ENCODE peak calls at places on chromosomes 16 and 17, in seven cellular contexts. N is AG09309, O is AG04449, T is RWPE1, U is tibial artery, Y is AG10803, J is HFF-Myc. H is an unnamed sample.

GRCh38 chr16:9099131-9099625 is 7.7 kb downstream of the HAPSTR1 start:
- DNase-seq in N (no peak), T (peak), Y (peak), U (no peak), O (no peak), J (no peak), H (no peak)

GRCh38 chr16:49464877-49465504 is 91.4 kb downstream of the C16orf78 start:
- DNase-seq in J (no peak), Y (no peak), O (no peak), T (no peak), N (no peak), U (no peak), H (no peak)

GRCh38 chr17:77460514-77461046 is 319.8 kb downstream of the SEC14L1 start:
- DNase-seq in Y (no peak), T (no peak), U (no peak), N (no peak), O (no peak), J (no peak), H (no peak)

GRCh38 chr17:76538941-76539340 is 903 bp upstream of the PRCD start:
- DNase-seq in U (no peak), N (no peak), O (no peak), J (no peak), T (no peak), Y (no peak), H (no peak)

GRCh38 chr16:49649013-49649785 is 206.7 kb downstream of the ZNF423 start:
- DNase-seq in U (no peak), O (no peak), N (no peak), T (peak), Y (no peak), J (no peak), H (no peak)

GRCh38 chr16:8620535-8620934 is 963 bp upstream of the METTL22 start:
- DNase-seq in Y (no peak), U (no peak), J (no peak), N (no peak), O (no peak), T (peak), H (no peak)

GRCh38 chr17:5786510-5786875 is 202.2 kb upstream of the NLRP1 start:
- DNase-seq in T (no peak), O (no peak), J (no peak), U (no peak), Y (no peak), N (no peak), H (no peak)

GRCh38 chr16:23491490-23492391 is 18.6 kb downstream of the GGA2 start:
- DNase-seq in Y (peak), N (no peak), T (peak), J (no peak), O (no peak), U (no peak), H (no peak)

GRCh38 chr17:79919164-79919585 is 79.9 kb upstream of the CBX4 start:
- DNase-seq in O (no peak), Y (peak), U (peak), J (no peak), T (peak), N (no peak), H (peak)

GRCh38 chr17:19763416-19763815 is 15.3 kb upstream of the ALDH3A1 start:
- DNase-seq in T (no peak), J (no peak), N (no peak), U (no peak), O (no peak), Y (no peak), H (no peak)

GRCh38 chr17:1203111-1203966 is 23.6 kb upstream of the ABR start:
- DNase-seq in T (peak), O (no peak), U (peak), N (no peak), Y (peak), J (no peak), H (no peak)

GRCh38 chr17:73943416-73943770 is 260.1 kb upstream of the RPL38 start:
- DNase-seq in N (no peak), T (no peak), Y (no peak), U (no peak), J (no peak), O (no peak), H (no peak)

GRCh38 chr17:76789235-76789788 is 51.4 kb downstream of the MFSD11 start:
- DNase-seq in T (no peak), O (no peak), Y (no peak), N (no peak), U (no peak), J (no peak), H (no peak)

GRCh38 chr17:35879748-35880654 is at the start of gene CCL5:
- DNase-seq in O (no peak), N (no peak), Y (no peak), T (peak), U (no peak), J (no peak), H (no peak)

GRCh38 chr16:45454-45853 is 8.0 kb downstream of the POLR3K start:
- DNase-seq in J (no peak), N (no peak), T (no peak), U (no peak), Y (no peak), O (no peak), H (no peak)

GRCh38 chr17:78780852-78781338 is 1.2 kb downstream of the CYTH1 start:
- DNase-seq in T (no peak), Y (no peak), J (no peak), N (no peak), O (no peak), U (no peak), H (no peak)

GRCh38 chr16:50478021-50478772 is 70.0 kb upstream of the NKD1 start:
- DNase-seq in T (no peak), N (no peak), Y (no peak), J (no peak), O (no peak), U (no peak), H (no peak)

GRCh38 chr17:62704381-62704971 is 77.0 kb downstream of the MRC2 start:
- DNase-seq in U (no peak), T (peak), Y (peak), J (no peak), O (no peak), N (no peak), H (no peak)

GRCh38 chr17:70905796-70906195 is 736.5 kb downstream of the KCNJ2 start:
- DNase-seq in O (peak), T (peak), U (peak), N (peak), J (peak), Y (peak), H (peak)

GRCh38 chr16:15988268-15989013 is 39.0 kb downstream of the ABCC1 start:
- DNase-seq in T (no peak), U (no peak), Y (no peak), J (no peak), O (no peak), N (no peak), H (no peak)

GRCh38 chr16:58832496-58832895 is 98.4 kb upstream of the GOT2 start:
- DNase-seq in O (no peak), T (no peak), J (no peak), N (no peak), Y (no peak), U (no peak), H (no peak)

GRCh38 chr17:75720656-75721462 is at the start of gene ITGB4:
- DNase-seq in Y (no peak), J (no peak), T (peak), N (no peak), O (no peak), U (no peak), H (peak)

DNA sequence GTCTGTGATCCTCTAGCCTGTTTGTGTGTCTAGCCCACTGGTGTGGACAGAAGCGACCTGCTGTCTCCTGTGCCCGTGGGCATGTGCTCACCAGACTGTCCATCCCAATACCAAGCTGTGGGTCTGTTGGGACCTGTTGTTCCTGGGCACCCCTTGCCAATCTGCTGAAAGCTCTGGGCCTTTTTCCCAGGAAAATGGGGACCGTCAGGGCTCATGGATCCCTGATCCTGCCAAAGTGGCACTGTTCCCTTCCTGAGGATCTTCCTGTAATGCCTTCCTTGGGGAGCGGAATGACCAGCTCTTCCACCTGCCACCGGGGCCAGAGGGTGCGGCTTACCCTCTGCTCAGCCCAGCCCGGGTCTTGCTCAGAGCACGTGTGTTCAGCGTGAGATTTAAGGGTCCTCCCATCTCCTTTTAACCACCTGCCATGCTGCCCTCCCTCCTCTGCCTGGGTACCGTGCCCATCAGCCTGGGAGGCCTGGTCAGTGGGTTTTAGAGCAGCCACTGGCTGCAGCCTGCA is 59.3 kb downstream of the BAIAP2 start:
- DNase-seq in Y (no peak), N (no peak), T (no peak), U (no peak), J (no peak), O (no peak), H (no peak)
- TF ChIP-seq CTCF in Y (no peak), N (peak), T (no peak), U (no peak), J (no peak), O (no peak), H (peak)

DNA sequence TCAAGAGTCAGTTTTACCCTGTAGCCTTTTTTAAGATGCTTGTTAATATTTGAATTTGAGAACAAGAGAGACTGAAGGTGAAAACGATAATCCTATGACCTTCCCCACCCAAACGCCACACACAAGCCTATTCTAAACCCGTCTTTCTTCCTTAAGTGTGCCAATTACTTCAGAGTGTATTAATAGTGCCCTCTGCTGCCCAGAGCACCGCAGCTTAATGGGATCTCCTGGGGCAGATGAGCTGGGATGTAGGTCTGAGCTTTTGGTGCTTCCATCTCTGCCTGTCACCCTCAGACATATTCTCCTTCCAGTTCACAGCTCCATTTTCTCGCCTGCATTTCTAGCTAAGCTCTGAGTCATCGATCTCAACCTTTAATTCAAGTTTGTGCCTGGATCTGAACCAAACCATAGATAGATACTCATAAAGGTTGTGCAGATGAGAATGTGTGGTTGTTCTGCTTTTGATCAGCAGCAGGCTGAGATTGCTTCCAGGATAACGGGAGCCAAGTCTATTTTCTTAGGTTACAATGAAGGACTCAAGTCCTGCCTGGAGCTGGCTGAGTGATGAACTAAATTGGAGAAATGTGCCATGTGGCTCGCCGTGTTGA is 46.4 kb upstream of the CDH13 start:
- DNase-seq in J (no peak), T (peak), Y (peak), N (no peak), U (no peak), O (no peak), H (no peak)
- TF ChIP-seq CTCF in J (peak), T (no peak), Y (peak), N (peak), U (peak), O (no peak), H (peak)

GRCh38 chr16:29842732-29843346 is 20.2 kb downstream of the CDIPT start:
- DNase-seq in O (no peak), T (no peak), J (no peak), Y (no peak), N (no peak), U (no peak), H (no peak)
- TF ChIP-seq CTCF in O (no peak), T (no peak), J (no peak), Y (no peak), N (peak), U (no peak), H (no peak)

DNA sequence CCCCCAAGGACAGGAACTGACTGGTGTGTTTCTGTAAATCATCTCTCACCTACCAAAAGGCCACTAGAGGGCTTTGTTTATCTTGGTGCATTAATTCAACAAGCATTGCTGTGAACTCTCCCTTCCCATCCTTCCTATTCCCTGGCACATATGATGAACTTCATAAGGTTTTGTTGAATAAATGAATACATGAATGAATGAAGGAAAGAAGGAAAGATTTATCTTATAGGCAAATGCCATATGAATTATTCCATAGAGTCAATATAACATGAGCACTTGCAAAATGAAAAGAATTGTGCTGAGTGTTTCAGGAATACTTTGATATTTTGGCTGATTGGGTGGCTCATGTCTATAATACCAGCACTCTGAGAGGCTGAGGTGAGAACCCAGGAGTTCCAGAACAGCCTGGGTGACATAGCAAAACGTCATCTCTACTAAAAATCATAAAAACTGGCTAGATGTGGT is 4.3 kb downstream of the SPDYE4 start:
- DNase-seq in T (peak), U (no peak), J (no peak), N (no peak), O (no peak), Y (peak), H (no peak)
- TF ChIP-seq CTCF in T (no peak), U (peak), J (peak), N (peak), O (peak), Y (peak), H (peak)

DNA sequence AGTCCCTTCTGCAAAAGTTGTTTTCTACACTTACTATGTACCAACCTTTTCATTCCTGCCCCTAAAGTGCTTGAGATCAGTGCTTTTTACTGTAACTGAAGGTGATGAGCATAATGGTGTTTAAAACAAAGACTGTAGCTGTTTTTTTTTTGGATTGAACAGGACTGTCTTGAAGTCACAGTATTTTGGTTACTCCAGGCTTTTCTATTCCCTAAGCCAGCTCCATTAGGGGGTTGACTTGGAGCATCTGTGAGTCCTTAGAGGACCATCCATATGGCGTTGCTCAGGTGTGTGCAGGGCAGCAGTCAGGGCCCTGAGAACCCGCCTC is 29.0 kb upstream of the LGALS9 start:
- DNase-seq in N (no peak), T (no peak), Y (no peak), U (no peak), J (no peak), O (no peak), H (no peak)
- TF ChIP-seq CTCF in N (no peak), T (peak), Y (no peak), U (no peak), J (no peak), O (no peak), H (no peak)

GRCh38 chr17:57404073-57404472 is 147.8 kb downstream of the MSI2 start:
- DNase-seq in Y (no peak), N (no peak), J (no peak), T (no peak), U (no peak), O (no peak), H (no peak)
- TF ChIP-seq CTCF in Y (no peak), N (no peak), J (peak), T (no peak), U (no peak), O (no peak), H (peak)

GRCh38 chr16:69106491-69107291 is 1.2 kb downstream of the HAS3 start:
- DNase-seq in Y (no peak), J (no peak), N (no peak), T (no peak), U (no peak), O (no peak), H (no peak)
- TF ChIP-seq CTCF in Y (no peak), J (no peak), N (no peak), T (no peak), U (no peak), O (no peak), H (no peak)

GRCh38 chr17:7327501-7327900 is 1.6 kb downstream of the NEURL4 start:
- DNase-seq in N (no peak), U (no peak), T (no peak), Y (no peak), J (no peak), O (no peak), H (no peak)

GRCh38 chr17:7330099-7331015 is 1.2 kb upstream of the NEURL4 start:
- DNase-seq in T (peak), Y (peak), U (peak), J (no peak), O (no peak), N (no peak), H (no peak)

GRCh38 chr17:7328009-7328408 is 1.1 kb downstream of the NEURL4 start:
- DNase-seq in Y (no peak), N (no peak), U (no peak), O (no peak), J (no peak), T (no peak), H (no peak)

GRCh38 chr17:7329360-7330098 is 394 bp upstream of the NEURL4 start:
- DNase-seq in Y (peak), T (peak), O (peak), U (peak), J (peak), N (peak), H (peak)

DNA sequence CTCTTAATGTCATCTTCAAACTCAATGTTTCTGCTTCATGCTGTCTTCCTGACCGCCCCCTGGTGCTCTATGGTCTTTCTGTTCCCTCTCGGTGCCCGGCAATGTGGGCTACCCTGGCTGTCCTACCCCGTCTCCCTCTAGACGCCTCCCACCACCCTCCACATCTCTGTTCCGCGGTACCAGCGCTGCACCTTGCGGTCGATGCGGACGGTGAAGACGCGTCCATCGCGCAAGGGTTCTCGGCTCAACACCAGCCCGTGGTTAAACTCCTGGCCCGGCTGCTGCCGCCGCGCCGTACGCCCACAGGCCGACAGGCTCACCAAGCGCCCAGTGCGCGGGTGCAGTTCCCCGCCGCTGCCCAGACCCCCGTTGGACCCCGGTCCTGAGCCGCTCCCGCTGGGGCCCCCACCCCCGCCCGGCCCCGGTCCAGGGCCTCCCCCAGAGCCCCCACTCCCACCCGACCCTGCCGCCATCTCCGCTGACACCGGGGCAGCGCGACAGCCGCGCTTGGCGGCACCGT is at the start of gene NEURL4:
- DNase-seq in U (no peak), N (no peak), T (peak), Y (no peak), O (no peak), J (no peak), H (no peak)
- TF ChIP-seq CTCF in U (no peak), N (no peak), T (no peak), Y (peak), O (no peak), J (peak), H (peak)

GRCh38 chr17:15301845-15302244 is 36.7 kb upstream of the PMP22 start:
- DNase-seq in U (no peak), N (no peak), J (no peak), O (no peak), Y (no peak), T (no peak), H (no peak)

GRCh38 chr17:15306406-15306970 is 34.9 kb downstream of the TEKT3 start:
- DNase-seq in T (no peak), N (no peak), O (no peak), Y (no peak), U (no peak), J (no peak), H (no peak)

GRCh38 chr17:15307686-15308085 is 33.7 kb downstream of the TEKT3 start:
- DNase-seq in Y (peak), O (no peak), N (no peak), U (no peak), T (no peak), J (no peak), H (no peak)

GRCh38 chr17:15303293-15303692 is 38.1 kb downstream of the TEKT3 start:
- DNase-seq in O (no peak), U (no peak), J (no peak), T (no peak), N (no peak), Y (no peak), H (no peak)

GRCh38 chr17:15303851-15304250 is 37.5 kb downstream of the TEKT3 start:
- DNase-seq in N (no peak), T (no peak), J (no peak), O (no peak), Y (no peak), U (no peak), H (no peak)
- TF ChIP-seq CTCF in N (no peak), T (no peak), J (no peak), O (no peak), Y (no peak), U (no peak), H (no peak)